ENCODE peak calls at places on chromosomes 6 and 20, in nine cellular contexts. M is activated CD4-positive, alpha-beta T cell treated with anti-CD3 and anti-CD28 coated beads for 24 hours; T is mucosa of gallbladder; P is MCF 10A; R is stimulated activated naive B cell treated with anti-CD40 and anti-IgM and Interleukin-4, amounts not matched to agents 10 μg/mL and 1 μg/mL and 100 μg/mL, for 72 hours; D is dorsolateral prefrontal cortex; S is DMS153; C is BE2C; B is GM12865. K is an unnamed sample.

GRCh38 chr20:48686238-48687096 is 141.3 kb downstream of the PREX1 start:
- DNase-seq in P (peak), T (no peak), C (peak), M (no peak), S (no peak), R (no peak), B (no peak), D (no peak), K (peak)

GRCh38 chr6:157246771-157247484 is 76.4 kb downstream of the TMEM242 start:
- DNase-seq in M (no peak), P (no peak), R (no peak), S (no peak), T (no peak), B (no peak), C (no peak), D (no peak), K (peak)

GRCh38 chr6:156464100-156464878 is 312.9 kb upstream of the ARID1B start:
- DNase-seq in D (no peak), R (no peak), S (no peak), B (peak), M (no peak), C (no peak), T (no peak), P (no peak), K (no peak)

GRCh38 chr20:7627734-7628663 is 312.3 kb downstream of the HAO1 start:
- DNase-seq in C (no peak), B (no peak), S (no peak), R (no peak), P (peak), T (no peak), M (no peak), D (no peak), K (no peak)

GRCh38 chr20:23223908-23224307 is 126.7 kb upstream of the NXT1 start:
- DNase-seq in S (no peak), P (no peak), D (no peak), C (no peak), T (no peak), M (no peak), R (no peak), B (no peak), K (no peak)

GRCh38 chr6:111663692-111664564 is 58.2 kb upstream of the TRAF3IP2 start:
- DNase-seq in B (no peak), C (peak), M (no peak), S (peak), P (no peak), R (no peak), T (no peak), D (no peak), K (no peak)

GRCh38 chr6:7974932-7975763 is 64.6 kb upstream of the TXNDC5 start:
- DNase-seq in C (peak), D (peak), T (peak), M (no peak), P (peak), B (peak), R (no peak), S (no peak), K (peak)

GRCh38 chr6:146770965-146771735 is 172.4 kb downstream of the ADGB start:
- DNase-seq in B (peak), P (no peak), R (no peak), S (no peak), M (peak), C (no peak), D (no peak), T (peak), K (no peak)

GRCh38 chr6:154041001-154041400 is 2.0 kb downstream of the OPRM1 start:
- DNase-seq in P (no peak), B (no peak), C (no peak), T (no peak), M (no peak), D (no peak), S (no peak), R (no peak), K (no peak)

GRCh38 chr6:7381092-7381491 is 8.4 kb downstream of the CAGE1 start:
- DNase-seq in C (no peak), T (no peak), B (no peak), M (no peak), P (no peak), R (no peak), D (no peak), S (no peak), K (no peak)

GRCh38 chr20:12882832-12883506 is 125.8 kb upstream of the SPTLC3 start:
- DNase-seq in R (no peak), P (peak), C (no peak), T (no peak), B (no peak), S (no peak), D (no peak), M (no peak), K (no peak)

GRCh38 chr6:122730775-122731386 is 48.6 kb upstream of the FABP7 start:
- DNase-seq in B (peak), S (peak), D (no peak), T (no peak), P (peak), R (no peak), C (no peak), M (no peak), K (peak)

K was measured in small intestine.